ENCODE peak calls at places on chromosomes 11 and 22, in six cellular contexts. Q, H, E, X, T and C are unnamed samples.

GRCh38 chr11:8566613-8567210 is 27.3 kb downstream of the STK33 start:
- DNase-seq in X (no peak), E (no peak), T (no peak), Q (no peak), H (peak), C (peak)

GRCh38 chr11:109037856-109038780 is 373.2 kb downstream of the DDX10 start:
- DNase-seq in H (no peak), T (no peak), X (peak), Q (no peak), E (no peak), C (no peak)

GRCh38 chr11:76200006-76200940 is 6.0 kb downstream of the WNT11 start:
- DNase-seq in Q (no peak), X (no peak), H (no peak), T (peak), E (peak), C (no peak)

GRCh38 chr22:38069372-38070249 is 12.4 kb downstream of the PICK1 start:
- DNase-seq in Q (no peak), E (peak), H (no peak), X (peak), T (peak), C (no peak)

GRCh38 chr11:123273616-123274015 is 78.6 kb upstream of the CLMP start:
- DNase-seq in X (no peak), H (no peak), E (no peak), Q (no peak), T (no peak), C (no peak)

GRCh38 chr11:58466293-58466692 is 24.3 kb upstream of the OR5B12 start:
- DNase-seq in Q (no peak), X (no peak), E (no peak), T (no peak), H (no peak), C (no peak)

GRCh38 chr22:39125622-39126021 is 26.9 kb downstream of the CBX7 start:
- DNase-seq in T (no peak), E (no peak), Q (no peak), X (no peak), H (no peak), C (no peak)

GRCh38 chr22:25176175-25176574 is 23.5 kb upstream of the CRYBB3 start:
- DNase-seq in T (no peak), Q (no peak), X (no peak), E (no peak), H (no peak), C (no peak)

GRCh38 chr22:46367707-46368191 is 32.2 kb downstream of the TRMU start:
- DNase-seq in E (peak), T (peak), H (peak), X (no peak), Q (peak), C (peak)

GRCh38 chr11:131674051-131674755 is 303.8 kb downstream of the NTM start:
- DNase-seq in E (peak), T (peak), X (peak), H (peak), Q (no peak), C (peak)

GRCh38 chr11:122656631-122657101 is 1.1 kb downstream of the UBASH3B start:
- DNase-seq in E (peak), X (peak), Q (peak), T (peak), H (no peak), C (peak)

GRCh38 chr22:35540600-35541253 is at the start of gene RASD2:
- DNase-seq in T (peak), Q (peak), E (peak), X (peak), H (peak), C (no peak)

GRCh38 chr11:45366196-45366595 is 80.1 kb upstream of the SYT13 start:
- DNase-seq in Q (no peak), T (no peak), H (no peak), X (peak), E (no peak), C (no peak)

GRCh38 chr11:69826773-69827172 is 7.6 kb upstream of the FGF3 start:
- DNase-seq in E (no peak), X (no peak), H (no peak), Q (no peak), T (no peak), C (no peak)

GRCh38 chr11:18013790-18014507 is 1.1 kb upstream of the SERGEF start:
- DNase-seq in Q (no peak), T (no peak), X (no peak), H (peak), E (no peak), C (no peak)

GRCh38 chr11:34360056-34360455 is 2.2 kb upstream of the ABTB2 start:
- DNase-seq in H (no peak), X (no peak), Q (no peak), E (no peak), T (no peak), C (no peak)

GRCh38 chr22:20125201-20126174 is 6.1 kb upstream of the ZDHHC8 start:
- DNase-seq in H (no peak), T (no peak), E (no peak), Q (no peak), X (no peak), C (no peak)

GRCh38 chr22:45994516-45995404 is 17.8 kb upstream of the WNT7B start:
- DNase-seq in X (peak), E (peak), T (peak), H (peak), Q (peak), C (peak)

GRCh38 chr11:18203723-18204122 is 31.1 kb downstream of the MRGPRX4 start:
- DNase-seq in T (no peak), Q (no peak), E (no peak), X (no peak), H (no peak), C (peak)

GRCh38 chr22:37011472-37011871 is 7.8 kb downstream of the TST start:
- DNase-seq in E (no peak), T (no peak), Q (no peak), X (no peak), H (no peak), C (no peak)

GRCh38 chr22:19877626-19878339 is 23.1 kb upstream of the GNB1L start:
- DNase-seq in H (no peak), Q (no peak), E (peak), X (no peak), T (no peak), C (no peak)

GRCh38 chr11:47564933-47565339 is 463 bp upstream of the PTPMT1 start:
- DNase-seq in E (no peak), H (no peak), Q (no peak), T (no peak), X (no peak), C (no peak)

GRCh38 chr11:122697636-122698167 is 42.2 kb downstream of the UBASH3B start:
- DNase-seq in T (no peak), H (no peak), X (no peak), E (no peak), Q (peak), C (no peak)

GRCh38 chr11:122600290-122600689 is 55.2 kb upstream of the UBASH3B start:
- DNase-seq in X (no peak), T (no peak), Q (no peak), H (no peak), E (no peak), C (no peak)

GRCh38 chr22:22487869-22488597 is 20.5 kb downstream of the ZNF280B start:
- DNase-seq in H (no peak), E (no peak), T (no peak), X (no peak), Q (no peak), C (no peak)

GRCh38 chr11:41716862-41717261 is 257.4 kb upstream of the LRRC4C start:
- DNase-seq in Q (no peak), X (no peak), H (no peak), E (no peak), T (no peak), C (no peak)

GRCh38 chr22:22855617-22856308 is 31.9 kb upstream of the IGLL5 start:
- DNase-seq in T (no peak), X (no peak), Q (no peak), E (no peak), H (no peak), C (no peak)

GRCh38 chr11:124867700-124868099 is 2.5 kb downstream of the ROBO3 start:
- DNase-seq in X (no peak), T (no peak), H (no peak), E (no peak), Q (no peak), C (no peak)